ENCODE peak calls at places on chromosomes 13 and 19, in four cellular contexts. Q is A549, G is esophagus squamous epithelium, X is left lung. S is an unnamed sample.

GRCh38 chr19:39411006-39411831 is 1.2 kb upstream of the PLEKHG2 start:
- DNase-seq in Q (no peak), G (no peak), X (no peak), S (no peak)

GRCh38 chr19:45739498-45740439 is 6.5 kb downstream of the MEIOSIN start:
- DNase-seq in Q (no peak), G (no peak), X (no peak), S (no peak)

GRCh38 chr19:13788991-13789390 is 6.3 kb upstream of the ZSWIM4 start:
- DNase-seq in Q (no peak), G (no peak), X (no peak), S (no peak)

GRCh38 chr19:49216076-49216475 is 58.5 kb downstream of the TRPM4 start:
- DNase-seq in Q (no peak), G (no peak), X (no peak), S (no peak)

GRCh38 chr13:112447306-112447705 is 71.2 kb downstream of the SPACA7 start:
- DNase-seq in Q (no peak), G (no peak), X (no peak), S (no peak)

GRCh38 chr13:62113145-62113544 is 697.5 kb upstream of the PCDH20 start:
- DNase-seq in Q (no peak), G (no peak), X (no peak), S (no peak)

GRCh38 chr19:7706188-7706530 is 4.2 kb upstream of the FCER2 start:
- DNase-seq in Q (no peak), G (no peak), X (no peak), S (no peak)

GRCh38 chr13:64446372-64446771 is 2783.8 kb downstream of the PCDH9 start:
- DNase-seq in Q (peak; percentile 1), G (no peak), X (no peak), S (no peak)

GRCh38 chr19:56015756-56016155 is 29.2 kb downstream of the NLRP5 start:
- DNase-seq in Q (no peak), G (no peak), X (no peak), S (no peak)

GRCh38 chr19:43618921-43619261 is 538 bp downstream of the ZNF428 start:
- DNase-seq in Q (peak; percentile 53), G (no peak), X (no peak), S (no peak)

GRCh38 chr13:39527961-39528720 is 74.9 kb downstream of the LHFPL6 start:
- DNase-seq in Q (peak; percentile 48), G (no peak), X (no peak), S (peak; percentile 75)

GRCh38 chr19:35037716-35038622 is 3.6 kb upstream of the HPN start:
- DNase-seq in Q (no peak), G (no peak), X (no peak), S (no peak)

GRCh38 chr19:5786593-5787551 is 2.3 kb upstream of the PRR22 start:
- DNase-seq in Q (no peak), G (no peak), X (no peak), S (no peak)

GRCh38 chr13:50677687-50678463 is 165.6 kb downstream of the DLEU7 start:
- DNase-seq in Q (no peak), G (no peak), X (no peak), S (no peak)

GRCh38 chr19:35755550-35756371 is 1.1 kb downstream of the HSPB6 start:
- DNase-seq in Q (no peak), G (no peak), X (peak; percentile 84), S (peak; percentile 61)

GRCh38 chr19:22622901-22623840 is 11.0 kb upstream of the ZNF492 start:
- DNase-seq in Q (no peak), G (no peak), X (no peak), S (no peak)

GRCh38 chr13:24865158-24865557 is 101.2 kb downstream of the RNF17 start:
- DNase-seq in Q (no peak), G (no peak), X (no peak), S (no peak)
- TF ChIP-seq CTCF in Q (peak; percentile 31), G (no peak), X (peak; percentile 25), S (peak; percentile 39)

GRCh38 chr19:58213075-58213369 is 15.7 kb upstream of the ZNF544 start:
- DNase-seq in Q (no peak), G (no peak), X (no peak), S (no peak)
- H3K9me3 ChIP-seq in Q (peaks cover 98% of the 10 kb centered on the region), G (peaks cover 98% of the 10 kb centered on the region), X (peaks cover 100% of the 10 kb centered on the region), S (peaks cover 49% of the 10 kb centered on the region)

DNA sequence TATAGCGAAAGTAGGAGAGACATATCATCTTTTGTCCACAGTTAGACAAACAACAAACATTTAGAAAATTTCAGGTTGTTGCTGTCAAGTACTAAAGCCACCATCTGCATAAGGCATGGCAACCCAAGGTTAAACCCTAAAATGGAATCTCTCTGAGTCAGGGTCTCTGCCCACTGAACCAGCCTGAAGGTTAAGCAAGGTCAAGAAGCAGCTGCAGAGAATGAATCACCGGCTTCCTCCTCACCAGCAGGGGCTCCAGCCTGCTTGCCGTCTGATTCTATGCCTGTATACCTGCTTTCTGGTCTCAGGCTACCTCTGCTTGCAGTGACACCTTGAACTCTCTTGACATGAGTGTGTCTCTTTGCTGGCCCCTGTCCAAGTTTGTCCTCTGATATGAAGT is 726.2 kb upstream of the SGCG start:
- DNase-seq in Q (no peak), G (no peak), X (no peak), S (no peak)
- TF ChIP-seq CTCF in Q (no peak), G (no peak), X (no peak), S (no peak)

GRCh38 chr13:19171563-19171962 is 10.1 kb downstream of the TUBA3C start:
- DNase-seq in Q (no peak), G (no peak), X (no peak), S (no peak)
- H3K9me3 ChIP-seq in Q (no peaks in the 10 kb centered on the region), G (no peaks in the 10 kb centered on the region), X (peaks cover 13% of the 10 kb centered on the region), S (no peaks in the 10 kb centered on the region)

GRCh38 chr13:30332516-30333165 is 25.3 kb upstream of the KATNAL1 start:
- DNase-seq in Q (no peak), G (no peak), X (no peak), S (no peak)

GRCh38 chr13:30331331-30331771 is 24.0 kb upstream of the KATNAL1 start:
- DNase-seq in Q (no peak), G (no peak), X (no peak), S (no peak)

GRCh38 chr13:30337061-30337601 is 29.8 kb upstream of the KATNAL1 start:
- DNase-seq in Q (no peak), G (no peak), X (no peak), S (no peak)

GRCh38 chr13:30333601-30334000 is 26.2 kb upstream of the KATNAL1 start:
- DNase-seq in Q (no peak), G (no peak), X (no peak), S (no peak)

GRCh38 chr13:30334663-30335386 is 27.5 kb upstream of the KATNAL1 start:
- DNase-seq in Q (peak; percentile 25), G (no peak), X (no peak), S (no peak)
- TF ChIP-seq CTCF in Q (peak; percentile 24), G (no peak), X (peak; percentile 30), S (no peak)

DNA sequence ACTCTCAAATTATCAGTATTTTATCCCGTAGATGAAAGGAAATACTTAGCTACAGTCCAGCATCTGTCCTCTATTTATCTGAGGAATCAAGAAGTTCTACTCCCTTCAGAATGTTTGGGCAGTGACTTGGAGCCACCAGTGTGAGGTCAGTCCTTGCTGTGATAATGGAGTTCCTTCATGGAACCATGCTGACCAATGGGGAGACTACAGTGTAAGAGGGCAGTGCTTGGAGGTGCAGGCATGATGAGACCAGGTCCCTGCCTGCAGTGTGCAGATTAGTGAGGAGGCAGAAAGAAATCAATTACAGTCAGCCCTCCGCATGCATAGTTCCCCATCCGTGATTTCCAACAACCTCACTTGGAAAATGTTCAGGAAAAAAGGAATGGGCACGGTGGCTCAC is at the start of gene C19orf18:
- DNase-seq in Q (no peak), G (no peak), X (no peak), S (no peak)
- H3K9me3 ChIP-seq in Q (peaks cover 93% of the 10 kb centered on the region), G (peaks cover 87% of the 10 kb centered on the region), X (peaks cover 99% of the 10 kb centered on the region), S (peaks cover 34% of the 10 kb centered on the region)

S was measured in RWPE2.